ENCODE peak calls at places on chromosome 21, in six cellular contexts. One of them, this sample, is unnamed.
A peak's percentile ranks its signal among the peaks of the same experiment; 100 is the strongest.

GRCh38 chr21:41254090-41254700 is 62.4 kb upstream of the FAM3B start:
- DNase-seq in Panc1: no peak
- DNase-seq in stimulated activated CD8-positive, alpha-beta memory T cell treated with anti-CD3 and anti-CD28 coated beads, Interleukin-15, amount 100 ng/mL, for 1 hour: no peak
- DNase-seq in skeletal muscle cell: no peak
- DNase-seq in activated T-helper 2 cell treated with anti-CD3 and anti-CD28 coated beads, Interferon-gamma antibody, Interleukin-2, Interleukin-4, amounts not matched to agents 10 μg/mL and 5 μg/mL and 100 μg/mL, durations not matched to agents 14 hours and 24 hours and 36 hours: no peak
- DNase-seq in right cardiac atrium: no peak
- DNase-seq in this sample: no peak

GRCh38 chr21:42414928-42415769 is 11.4 kb downstream of the UBASH3A start:
- DNase-seq in Panc1: no peak
- DNase-seq in stimulated activated CD8-positive, alpha-beta memory T cell treated with anti-CD3 and anti-CD28 coated beads, Interleukin-15, amount 100 ng/mL, for 1 hour: peak; percentile 75
- DNase-seq in skeletal muscle cell: peak; percentile 8
- DNase-seq in activated T-helper 2 cell treated with anti-CD3 and anti-CD28 coated beads, Interferon-gamma antibody, Interleukin-2, Interleukin-4, amounts not matched to agents 10 μg/mL and 5 μg/mL and 100 μg/mL, durations not matched to agents 14 hours and 24 hours and 36 hours: peak; percentile 82
- DNase-seq in right cardiac atrium: no peak
- DNase-seq in this sample: no peak

GRCh38 chr21:38769253-38769780 is 36.4 kb upstream of the ETS2 start:
- DNase-seq in Panc1: peak; percentile 43
- DNase-seq in stimulated activated CD8-positive, alpha-beta memory T cell treated with anti-CD3 and anti-CD28 coated beads, Interleukin-15, amount 100 ng/mL, for 1 hour: no peak
- DNase-seq in skeletal muscle cell: peak; percentile 79
- DNase-seq in activated T-helper 2 cell treated with anti-CD3 and anti-CD28 coated beads, Interferon-gamma antibody, Interleukin-2, Interleukin-4, amounts not matched to agents 10 μg/mL and 5 μg/mL and 100 μg/mL, durations not matched to agents 14 hours and 24 hours and 36 hours: no peak
- DNase-seq in right cardiac atrium: no peak
- DNase-seq in this sample: no peak

GRCh38 chr21:45575304-45575992 is 33.2 kb upstream of the SLC19A1 start:
- DNase-seq in Panc1: no peak
- DNase-seq in stimulated activated CD8-positive, alpha-beta memory T cell treated with anti-CD3 and anti-CD28 coated beads, Interleukin-15, amount 100 ng/mL, for 1 hour: no peak
- DNase-seq in skeletal muscle cell: no peak
- DNase-seq in activated T-helper 2 cell treated with anti-CD3 and anti-CD28 coated beads, Interferon-gamma antibody, Interleukin-2, Interleukin-4, amounts not matched to agents 10 μg/mL and 5 μg/mL and 100 μg/mL, durations not matched to agents 14 hours and 24 hours and 36 hours: no peak
- DNase-seq in right cardiac atrium: no peak
- DNase-seq in this sample: no peak

GRCh38 chr21:29613877-29614276 is 315.2 kb downstream of the BACH1 start:
- DNase-seq in Panc1: no peak
- DNase-seq in stimulated activated CD8-positive, alpha-beta memory T cell treated with anti-CD3 and anti-CD28 coated beads, Interleukin-15, amount 100 ng/mL, for 1 hour: no peak
- DNase-seq in skeletal muscle cell: no peak
- DNase-seq in activated T-helper 2 cell treated with anti-CD3 and anti-CD28 coated beads, Interferon-gamma antibody, Interleukin-2, Interleukin-4, amounts not matched to agents 10 μg/mL and 5 μg/mL and 100 μg/mL, durations not matched to agents 14 hours and 24 hours and 36 hours: no peak
- DNase-seq in right cardiac atrium: no peak
- DNase-seq in this sample: no peak

GRCh38 chr21:40386301-40386911 is 460.6 kb downstream of the DSCAM start:
- DNase-seq in Panc1: no peak
- DNase-seq in stimulated activated CD8-positive, alpha-beta memory T cell treated with anti-CD3 and anti-CD28 coated beads, Interleukin-15, amount 100 ng/mL, for 1 hour: no peak
- DNase-seq in skeletal muscle cell: no peak
- DNase-seq in activated T-helper 2 cell treated with anti-CD3 and anti-CD28 coated beads, Interferon-gamma antibody, Interleukin-2, Interleukin-4, amounts not matched to agents 10 μg/mL and 5 μg/mL and 100 μg/mL, durations not matched to agents 14 hours and 24 hours and 36 hours: peak; percentile 9
- DNase-seq in right cardiac atrium: peak; percentile 82
- DNase-seq in this sample: peak; percentile 42

GRCh38 chr21:43881918-43882317 is 16.9 kb downstream of the AGPAT3 start:
- DNase-seq in Panc1: no peak
- DNase-seq in stimulated activated CD8-positive, alpha-beta memory T cell treated with anti-CD3 and anti-CD28 coated beads, Interleukin-15, amount 100 ng/mL, for 1 hour: no peak
- DNase-seq in skeletal muscle cell: no peak
- DNase-seq in activated T-helper 2 cell treated with anti-CD3 and anti-CD28 coated beads, Interferon-gamma antibody, Interleukin-2, Interleukin-4, amounts not matched to agents 10 μg/mL and 5 μg/mL and 100 μg/mL, durations not matched to agents 14 hours and 24 hours and 36 hours: no peak
- DNase-seq in right cardiac atrium: no peak
- DNase-seq in this sample: no peak

GRCh38 chr21:20187028-20187427 is 811.2 kb upstream of the NCAM2 start:
- DNase-seq in Panc1: no peak
- DNase-seq in stimulated activated CD8-positive, alpha-beta memory T cell treated with anti-CD3 and anti-CD28 coated beads, Interleukin-15, amount 100 ng/mL, for 1 hour: no peak
- DNase-seq in skeletal muscle cell: no peak
- DNase-seq in activated T-helper 2 cell treated with anti-CD3 and anti-CD28 coated beads, Interferon-gamma antibody, Interleukin-2, Interleukin-4, amounts not matched to agents 10 μg/mL and 5 μg/mL and 100 μg/mL, durations not matched to agents 14 hours and 24 hours and 36 hours: no peak
- DNase-seq in right cardiac atrium: no peak
- DNase-seq in this sample: no peak

GRCh38 chr21:45075606-45076244 is 1.3 kb downstream of the ADARB1 start:
- DNase-seq in Panc1: no peak
- DNase-seq in stimulated activated CD8-positive, alpha-beta memory T cell treated with anti-CD3 and anti-CD28 coated beads, Interleukin-15, amount 100 ng/mL, for 1 hour: no peak
- DNase-seq in skeletal muscle cell: no peak
- DNase-seq in activated T-helper 2 cell treated with anti-CD3 and anti-CD28 coated beads, Interferon-gamma antibody, Interleukin-2, Interleukin-4, amounts not matched to agents 10 μg/mL and 5 μg/mL and 100 μg/mL, durations not matched to agents 14 hours and 24 hours and 36 hours: no peak
- DNase-seq in right cardiac atrium: no peak
- DNase-seq in this sample: no peak

GRCh38 chr21:24899138-24899537 is 708.1 kb downstream of the MRPL39 start:
- DNase-seq in Panc1: no peak
- DNase-seq in stimulated activated CD8-positive, alpha-beta memory T cell treated with anti-CD3 and anti-CD28 coated beads, Interleukin-15, amount 100 ng/mL, for 1 hour: no peak
- DNase-seq in skeletal muscle cell: no peak
- DNase-seq in activated T-helper 2 cell treated with anti-CD3 and anti-CD28 coated beads, Interferon-gamma antibody, Interleukin-2, Interleukin-4, amounts not matched to agents 10 μg/mL and 5 μg/mL and 100 μg/mL, durations not matched to agents 14 hours and 24 hours and 36 hours: no peak
- DNase-seq in right cardiac atrium: no peak
- DNase-seq in this sample: no peak

GRCh38 chr21:20570824-20571232 is 427.4 kb upstream of the NCAM2 start:
- DNase-seq in Panc1: no peak
- DNase-seq in stimulated activated CD8-positive, alpha-beta memory T cell treated with anti-CD3 and anti-CD28 coated beads, Interleukin-15, amount 100 ng/mL, for 1 hour: no peak
- DNase-seq in skeletal muscle cell: no peak
- DNase-seq in activated T-helper 2 cell treated with anti-CD3 and anti-CD28 coated beads, Interferon-gamma antibody, Interleukin-2, Interleukin-4, amounts not matched to agents 10 μg/mL and 5 μg/mL and 100 μg/mL, durations not matched to agents 14 hours and 24 hours and 36 hours: no peak
- DNase-seq in right cardiac atrium: no peak
- DNase-seq in this sample: no peak

GRCh38 chr21:42579456-42580075 is 65.9 kb downstream of the SLC37A1 start:
- DNase-seq in Panc1: no peak
- DNase-seq in stimulated activated CD8-positive, alpha-beta memory T cell treated with anti-CD3 and anti-CD28 coated beads, Interleukin-15, amount 100 ng/mL, for 1 hour: no peak
- DNase-seq in skeletal muscle cell: no peak
- DNase-seq in activated T-helper 2 cell treated with anti-CD3 and anti-CD28 coated beads, Interferon-gamma antibody, Interleukin-2, Interleukin-4, amounts not matched to agents 10 μg/mL and 5 μg/mL and 100 μg/mL, durations not matched to agents 14 hours and 24 hours and 36 hours: no peak
- DNase-seq in right cardiac atrium: no peak
- DNase-seq in this sample: no peak

GRCh38 chr21:35333831-35334593 is 284.9 kb upstream of the RUNX1 start:
- DNase-seq in Panc1: no peak
- DNase-seq in stimulated activated CD8-positive, alpha-beta memory T cell treated with anti-CD3 and anti-CD28 coated beads, Interleukin-15, amount 100 ng/mL, for 1 hour: no peak
- DNase-seq in skeletal muscle cell: no peak
- DNase-seq in activated T-helper 2 cell treated with anti-CD3 and anti-CD28 coated beads, Interferon-gamma antibody, Interleukin-2, Interleukin-4, amounts not matched to agents 10 μg/mL and 5 μg/mL and 100 μg/mL, durations not matched to agents 14 hours and 24 hours and 36 hours: no peak
- DNase-seq in right cardiac atrium: no peak
- DNase-seq in this sample: no peak

GRCh38 chr21:41933259-41934079 is 20.3 kb downstream of the C2CD2 start:
- DNase-seq in Panc1: no peak
- DNase-seq in stimulated activated CD8-positive, alpha-beta memory T cell treated with anti-CD3 and anti-CD28 coated beads, Interleukin-15, amount 100 ng/mL, for 1 hour: no peak
- DNase-seq in skeletal muscle cell: no peak
- DNase-seq in activated T-helper 2 cell treated with anti-CD3 and anti-CD28 coated beads, Interferon-gamma antibody, Interleukin-2, Interleukin-4, amounts not matched to agents 10 μg/mL and 5 μg/mL and 100 μg/mL, durations not matched to agents 14 hours and 24 hours and 36 hours: no peak
- DNase-seq in right cardiac atrium: peak; percentile 72
- DNase-seq in this sample: no peak

GRCh38 chr21:44456915-44457736 is 1.8 kb downstream of the LRRC3 start:
- DNase-seq in Panc1: no peak
- DNase-seq in stimulated activated CD8-positive, alpha-beta memory T cell treated with anti-CD3 and anti-CD28 coated beads, Interleukin-15, amount 100 ng/mL, for 1 hour: no peak
- DNase-seq in skeletal muscle cell: no peak
- DNase-seq in activated T-helper 2 cell treated with anti-CD3 and anti-CD28 coated beads, Interferon-gamma antibody, Interleukin-2, Interleukin-4, amounts not matched to agents 10 μg/mL and 5 μg/mL and 100 μg/mL, durations not matched to agents 14 hours and 24 hours and 36 hours: no peak
- DNase-seq in right cardiac atrium: peak; percentile 55
- DNase-seq in this sample: no peak

GRCh38 chr21:36799869-36800268 is 101.0 kb downstream of the SIM2 start:
- DNase-seq in Panc1: no peak
- DNase-seq in stimulated activated CD8-positive, alpha-beta memory T cell treated with anti-CD3 and anti-CD28 coated beads, Interleukin-15, amount 100 ng/mL, for 1 hour: no peak
- DNase-seq in skeletal muscle cell: no peak
- DNase-seq in activated T-helper 2 cell treated with anti-CD3 and anti-CD28 coated beads, Interferon-gamma antibody, Interleukin-2, Interleukin-4, amounts not matched to agents 10 μg/mL and 5 μg/mL and 100 μg/mL, durations not matched to agents 14 hours and 24 hours and 36 hours: no peak
- DNase-seq in right cardiac atrium: no peak
- DNase-seq in this sample: no peak

GRCh38 chr21:45105906-45106485 is 31.6 kb downstream of the ADARB1 start:
- DNase-seq in Panc1: no peak
- DNase-seq in stimulated activated CD8-positive, alpha-beta memory T cell treated with anti-CD3 and anti-CD28 coated beads, Interleukin-15, amount 100 ng/mL, for 1 hour: no peak
- DNase-seq in skeletal muscle cell: no peak
- DNase-seq in activated T-helper 2 cell treated with anti-CD3 and anti-CD28 coated beads, Interferon-gamma antibody, Interleukin-2, Interleukin-4, amounts not matched to agents 10 μg/mL and 5 μg/mL and 100 μg/mL, durations not matched to agents 14 hours and 24 hours and 36 hours: no peak
- DNase-seq in right cardiac atrium: no peak
- DNase-seq in this sample: no peak

GRCh38 chr21:44999972-45000636 is 60.3 kb downstream of the SLX9 start:
- DNase-seq in Panc1: no peak
- DNase-seq in stimulated activated CD8-positive, alpha-beta memory T cell treated with anti-CD3 and anti-CD28 coated beads, Interleukin-15, amount 100 ng/mL, for 1 hour: no peak
- DNase-seq in skeletal muscle cell: no peak
- DNase-seq in activated T-helper 2 cell treated with anti-CD3 and anti-CD28 coated beads, Interferon-gamma antibody, Interleukin-2, Interleukin-4, amounts not matched to agents 10 μg/mL and 5 μg/mL and 100 μg/mL, durations not matched to agents 14 hours and 24 hours and 36 hours: no peak
- DNase-seq in right cardiac atrium: peak; percentile 59
- DNase-seq in this sample: no peak

GRCh38 chr21:28336299-28336698 is 656.4 kb downstream of the LTN1 start:
- DNase-seq in Panc1: no peak
- DNase-seq in stimulated activated CD8-positive, alpha-beta memory T cell treated with anti-CD3 and anti-CD28 coated beads, Interleukin-15, amount 100 ng/mL, for 1 hour: no peak
- DNase-seq in skeletal muscle cell: peak; percentile 74
- DNase-seq in activated T-helper 2 cell treated with anti-CD3 and anti-CD28 coated beads, Interferon-gamma antibody, Interleukin-2, Interleukin-4, amounts not matched to agents 10 μg/mL and 5 μg/mL and 100 μg/mL, durations not matched to agents 14 hours and 24 hours and 36 hours: no peak
- DNase-seq in right cardiac atrium: no peak
- DNase-seq in this sample: no peak

GRCh38 chr21:37257967-37258877 is 8.9 kb downstream of the VPS26C start:
- DNase-seq in Panc1: no peak
- DNase-seq in stimulated activated CD8-positive, alpha-beta memory T cell treated with anti-CD3 and anti-CD28 coated beads, Interleukin-15, amount 100 ng/mL, for 1 hour: peak; percentile 49
- DNase-seq in skeletal muscle cell: no peak
- DNase-seq in activated T-helper 2 cell treated with anti-CD3 and anti-CD28 coated beads, Interferon-gamma antibody, Interleukin-2, Interleukin-4, amounts not matched to agents 10 μg/mL and 5 μg/mL and 100 μg/mL, durations not matched to agents 14 hours and 24 hours and 36 hours: peak; percentile 87
- DNase-seq in right cardiac atrium: peak; percentile 81
- DNase-seq in this sample: peak; percentile 37

GRCh38 chr21:46195595-46196195 is 11.4 kb upstream of the SPATC1L start:
- DNase-seq in Panc1: no peak
- DNase-seq in stimulated activated CD8-positive, alpha-beta memory T cell treated with anti-CD3 and anti-CD28 coated beads, Interleukin-15, amount 100 ng/mL, for 1 hour: no peak
- DNase-seq in skeletal muscle cell: no peak
- DNase-seq in activated T-helper 2 cell treated with anti-CD3 and anti-CD28 coated beads, Interferon-gamma antibody, Interleukin-2, Interleukin-4, amounts not matched to agents 10 μg/mL and 5 μg/mL and 100 μg/mL, durations not matched to agents 14 hours and 24 hours and 36 hours: no peak
- DNase-seq in right cardiac atrium: peak; percentile 41
- DNase-seq in this sample: no peak

GRCh38 chr21:28655471-28655870 is 337.2 kb downstream of the LTN1 start:
- DNase-seq in Panc1: no peak
- DNase-seq in stimulated activated CD8-positive, alpha-beta memory T cell treated with anti-CD3 and anti-CD28 coated beads, Interleukin-15, amount 100 ng/mL, for 1 hour: no peak
- DNase-seq in skeletal muscle cell: no peak
- DNase-seq in activated T-helper 2 cell treated with anti-CD3 and anti-CD28 coated beads, Interferon-gamma antibody, Interleukin-2, Interleukin-4, amounts not matched to agents 10 μg/mL and 5 μg/mL and 100 μg/mL, durations not matched to agents 14 hours and 24 hours and 36 hours: no peak
- DNase-seq in right cardiac atrium: no peak
- DNase-seq in this sample: no peak

GRCh38 chr21:42975886-42976608 is 1.7 kb downstream of the PKNOX1 start:
- DNase-seq in Panc1: no peak
- DNase-seq in stimulated activated CD8-positive, alpha-beta memory T cell treated with anti-CD3 and anti-CD28 coated beads, Interleukin-15, amount 100 ng/mL, for 1 hour: no peak
- DNase-seq in skeletal muscle cell: no peak
- DNase-seq in activated T-helper 2 cell treated with anti-CD3 and anti-CD28 coated beads, Interferon-gamma antibody, Interleukin-2, Interleukin-4, amounts not matched to agents 10 μg/mL and 5 μg/mL and 100 μg/mL, durations not matched to agents 14 hours and 24 hours and 36 hours: no peak
- DNase-seq in right cardiac atrium: no peak
- DNase-seq in this sample: no peak

GRCh38 chr21:32253215-32253641 is 25.6 kb downstream of the MIS18A start:
- DNase-seq in Panc1: no peak
- DNase-seq in stimulated activated CD8-positive, alpha-beta memory T cell treated with anti-CD3 and anti-CD28 coated beads, Interleukin-15, amount 100 ng/mL, for 1 hour: no peak
- DNase-seq in skeletal muscle cell: no peak
- DNase-seq in activated T-helper 2 cell treated with anti-CD3 and anti-CD28 coated beads, Interferon-gamma antibody, Interleukin-2, Interleukin-4, amounts not matched to agents 10 μg/mL and 5 μg/mL and 100 μg/mL, durations not matched to agents 14 hours and 24 hours and 36 hours: no peak
- DNase-seq in right cardiac atrium: peak; percentile 87
- DNase-seq in this sample: no peak

GRCh38 chr21:39637197-39637970 is 24.6 kb downstream of the B3GALT5 start:
- DNase-seq in Panc1: no peak
- DNase-seq in stimulated activated CD8-positive, alpha-beta memory T cell treated with anti-CD3 and anti-CD28 coated beads, Interleukin-15, amount 100 ng/mL, for 1 hour: no peak
- DNase-seq in skeletal muscle cell: no peak
- DNase-seq in activated T-helper 2 cell treated with anti-CD3 and anti-CD28 coated beads, Interferon-gamma antibody, Interleukin-2, Interleukin-4, amounts not matched to agents 10 μg/mL and 5 μg/mL and 100 μg/mL, durations not matched to agents 14 hours and 24 hours and 36 hours: no peak
- DNase-seq in right cardiac atrium: no peak
- DNase-seq in this sample: no peak

GRCh38 chr21:42456457-42456856 is 39.6 kb downstream of the RSPH1 start:
- DNase-seq in Panc1: no peak
- DNase-seq in stimulated activated CD8-positive, alpha-beta memory T cell treated with anti-CD3 and anti-CD28 coated beads, Interleukin-15, amount 100 ng/mL, for 1 hour: no peak
- DNase-seq in skeletal muscle cell: no peak
- DNase-seq in activated T-helper 2 cell treated with anti-CD3 and anti-CD28 coated beads, Interferon-gamma antibody, Interleukin-2, Interleukin-4, amounts not matched to agents 10 μg/mL and 5 μg/mL and 100 μg/mL, durations not matched to agents 14 hours and 24 hours and 36 hours: peak; percentile 39
- DNase-seq in right cardiac atrium: no peak
- DNase-seq in this sample: no peak